ENCODE peak calls at places on chromosomes 12 and 14, in seven cellular contexts. W, S, M, U, B, L and F are unnamed samples.

GRCh38 chr12:14723763-14724162 is 27.4 kb upstream of the GUCY2C start:
- DNase-seq in L (no peak), U (peak; percentile 17), M (peak; percentile 26), B (no peak), S (no peak), W (peak; percentile 71), F (peak; percentile 81)

GRCh38 chr12:14647028-14647750 is 49.2 kb downstream of the GUCY2C start:
- DNase-seq in S (no peak), L (no peak), U (no peak), W (no peak), B (no peak), M (no peak), F (no peak)

GRCh38 chr14:36451346-36452065 is 68.5 kb downstream of the NKX2-1 start:
- DNase-seq in B (peak; percentile 60), M (no peak), S (no peak), U (no peak), L (no peak), W (no peak), F (no peak)

GRCh38 chr12:113462117-113462774 is 9.4 kb downstream of the LHX5 start:
- DNase-seq in U (peak; percentile 59), B (peak; percentile 87), W (peak; percentile 86), L (peak; percentile 75), M (peak; percentile 83), S (peak; percentile 86), F (peak; percentile 88)

GRCh38 chr12:57515468-57515933 is 4.8 kb downstream of the DDIT3 start:
- DNase-seq in M (no peak), S (no peak), U (no peak), W (no peak), L (no peak), B (no peak), F (no peak)

GRCh38 chr14:24235804-24236688 is 3.3 kb downstream of the GMPR2 start:
- DNase-seq in S (no peak), L (no peak), M (no peak), B (no peak), W (no peak), U (no peak), F (no peak)

GRCh38 chr12:22255097-22255496 is 79.4 kb downstream of the ST8SIA1 start:
- DNase-seq in U (no peak), M (no peak), B (no peak), W (no peak), S (no peak), L (no peak), F (no peak)

GRCh38 chr14:23910081-23910875 is 43.3 kb upstream of the DHRS4 start:
- DNase-seq in W (peak; percentile 76), U (no peak), S (no peak), M (no peak), B (no peak), L (peak; percentile 12), F (peak; percentile 55)

GRCh38 chr12:46342562-46343033 is 30.0 kb downstream of the SLC38A2 start:
- DNase-seq in L (peak; percentile 24), S (no peak), U (no peak), M (no peak), W (peak; percentile 60), B (no peak), F (no peak)

GRCh38 chr14:99273724-99274345 is 1.8 kb upstream of the BCL11B start:
- DNase-seq in B (no peak), L (no peak), M (no peak), S (no peak), W (no peak), U (no peak), F (no peak)

GRCh38 chr14:104938436-104938835 is 13.8 kb downstream of the PLD4 start:
- DNase-seq in M (no peak), U (no peak), S (no peak), L (no peak), B (no peak), W (no peak), F (no peak)

GRCh38 chr12:23472329-23472971 is 477.0 kb downstream of the SOX5 start:
- DNase-seq in U (no peak), W (no peak), S (no peak), M (no peak), L (no peak), B (peak; percentile 76), F (no peak)

GRCh38 chr14:100440207-100440631 is 117.1 kb downstream of the SLC25A47 start:
- DNase-seq in U (peak; percentile 84), M (peak; percentile 66), B (peak; percentile 84), W (peak; percentile 85), L (peak; percentile 59), S (peak; percentile 86), F (peak; percentile 87)
- TF ChIP-seq CTCF in U (peak; percentile 68), M (peak; percentile 62), B (peak; percentile 73), W (peak; percentile 90), L (peak; percentile 62), S (peak; percentile 79), F (peak; percentile 69)

GRCh38 chr12:50568338-50569155 is 63.8 kb downstream of the DIP2B start:
- DNase-seq in S (no peak), U (no peak), M (no peak), B (no peak), W (no peak), L (no peak), F (peak; percentile 45)
- H3K36me3 ChIP-seq in S (no peaks in the 10 kb centered on the region), U (no peaks in the 10 kb centered on the region), M (no peaks in the 10 kb centered on the region), B (no peaks in the 10 kb centered on the region), W (no peaks in the 10 kb centered on the region), L (no peaks in the 10 kb centered on the region), F (no peaks in the 10 kb centered on the region)

DNA sequence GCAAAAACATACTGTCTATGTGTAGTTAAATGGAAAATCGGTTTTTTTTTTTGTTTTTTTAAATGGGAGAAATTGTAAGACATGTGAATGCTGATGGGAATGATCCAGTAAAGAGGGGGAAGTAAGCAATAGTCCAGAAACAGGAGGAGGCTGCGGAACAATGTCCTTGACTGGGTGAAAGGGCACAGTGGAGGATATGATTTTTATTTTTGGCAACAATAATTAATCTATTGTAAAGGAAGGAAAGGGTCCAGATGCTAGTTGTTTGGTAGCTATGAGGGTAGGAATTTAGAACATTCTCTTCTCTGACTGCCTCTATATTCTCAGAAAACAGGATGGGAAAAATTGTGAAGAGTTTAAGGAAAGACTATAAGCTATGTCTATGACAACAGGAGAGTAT is 76.6 kb downstream of the RPL10L start:
- DNase-seq in S (no peak), B (no peak), L (no peak), U (no peak), W (no peak), M (no peak), F (no peak)
- H3K27ac ChIP-seq in S (no peak overlapping the region), B (no peak overlapping the region), L (no peak overlapping the region), U (no peak overlapping the region), W (no peak overlapping the region), M (no peak overlapping the region), F (no peak overlapping the region)

DNA sequence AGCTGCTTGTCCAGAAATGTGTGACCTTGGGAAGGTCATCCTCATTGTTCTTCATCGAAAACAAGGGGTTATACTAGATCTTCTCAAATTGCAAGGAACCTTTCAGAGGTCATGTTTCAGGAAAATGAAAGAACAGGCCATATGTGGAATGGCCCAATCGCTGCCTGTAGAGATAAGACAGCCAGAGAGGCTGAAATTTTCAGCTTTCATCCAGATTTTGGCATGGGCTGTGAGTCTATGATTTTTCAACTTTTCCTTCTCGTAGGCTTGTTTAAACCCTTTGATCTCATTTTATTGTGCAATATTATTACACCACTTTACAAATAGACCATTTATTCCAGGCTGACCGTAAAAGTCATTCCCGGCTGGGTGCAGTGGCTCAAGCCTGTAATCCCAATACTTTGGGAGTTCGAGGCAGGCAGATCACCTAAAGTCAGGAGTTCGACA is 17.1 kb upstream of the ATXN2 start:
- DNase-seq in S (no peak), M (no peak), U (peak; percentile 22), W (no peak), L (peak; percentile 6), B (no peak), F (peak; percentile 55)
- TF ChIP-seq CTCF in S (no peak), M (no peak), U (no peak), W (no peak), L (no peak), B (no peak), F (no peak)

DNA sequence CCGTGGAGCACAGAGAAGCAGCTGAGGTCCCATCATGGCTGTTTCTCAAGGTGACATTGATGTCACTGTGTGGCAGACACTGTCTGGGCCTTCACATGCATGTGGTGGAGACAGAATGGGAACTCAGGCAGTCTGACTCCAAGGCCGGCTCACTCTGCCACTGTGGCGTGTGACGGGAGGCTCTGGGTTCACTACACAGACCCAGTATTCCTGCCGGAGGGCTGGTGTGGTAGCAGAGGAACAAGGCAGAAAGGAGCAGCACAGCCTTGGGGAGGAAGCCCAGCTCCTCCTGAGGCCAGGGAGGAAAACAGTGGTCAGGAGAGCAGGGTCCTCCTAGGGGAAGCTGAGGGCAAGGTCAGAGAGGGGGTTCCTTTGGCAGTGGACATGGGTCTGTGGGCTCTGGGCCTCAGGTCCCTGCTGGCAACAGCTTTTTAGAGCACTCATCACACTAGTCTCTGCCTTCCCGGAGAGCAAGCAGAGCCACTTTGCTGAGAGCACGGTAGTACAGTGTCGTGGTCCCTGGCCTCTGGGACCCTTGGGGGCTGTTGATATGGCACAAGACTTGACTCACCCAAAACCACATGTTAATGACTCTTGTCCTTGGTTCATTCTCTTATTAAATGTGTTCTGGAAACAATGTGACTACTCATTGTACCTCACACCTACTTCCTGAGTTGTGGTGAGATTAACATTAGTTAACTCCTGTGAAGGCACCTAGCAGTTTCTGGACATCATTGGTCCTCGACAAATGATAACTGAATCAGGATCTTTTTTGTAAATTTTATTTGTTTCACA is 21.3 kb downstream of the DCAF4 start:
- DNase-seq in L (no peak), S (no peak), M (no peak), W (no peak), U (no peak), B (no peak), F (no peak)
- H3K36me3 ChIP-seq in L (peaks cover 74% of the 10 kb centered on the region), S (peaks cover 83% of the 10 kb centered on the region), M (peaks cover 32% of the 10 kb centered on the region), W (peaks cover 19% of the 10 kb centered on the region), U (no peaks in the 10 kb centered on the region), B (peaks cover 57% of the 10 kb centered on the region), F (peaks cover 18% of the 10 kb centered on the region)